ENCODE peak calls at places on chromosome 11, in eight cellular contexts. W is HL-60; C is uterus; A is CD8-positive, alpha-beta T cell; Z is heart right ventricle; P is nephron progenitor cell; X is RWPE1; L is coronary artery. U is an unnamed sample.
A peak's percentile ranks its signal among the peaks of the same experiment; 100 is the strongest.

GRCh38 chr11:120931057-120931779 is 92.7 kb upstream of the TBCEL start:
- DNase-seq in W (no peak), C (no peak), A (no peak), Z (no peak), P (no peak), X (no peak), L (no peak), U (no peak)

GRCh38 chr11:16902182-16902581 is 112.0 kb downstream of the PLEKHA7 start:
- DNase-seq in W (no peak), C (no peak), A (no peak), Z (no peak), P (no peak), X (peak; percentile 67), L (no peak), U (no peak)

GRCh38 chr11:27120211-27120610 is 79.6 kb downstream of the BBOX1 start:
- DNase-seq in W (no peak), C (no peak), A (no peak), Z (no peak), P (no peak), X (no peak), L (no peak), U (no peak)

GRCh38 chr11:35308157-35308556 is 111.2 kb downstream of the SLC1A2 start:
- DNase-seq in W (peak; percentile 71), C (no peak), A (no peak), Z (no peak), P (no peak), X (no peak), L (no peak), U (no peak)

GRCh38 chr11:120577041-120577440 is 65.5 kb downstream of the GRIK4 start:
- DNase-seq in W (no peak), C (no peak), A (no peak), Z (no peak), P (no peak), X (no peak), L (no peak), U (no peak)

GRCh38 chr11:1752907-1753425 is 2.6 kb upstream of the IFITM10 start:
- DNase-seq in W (no peak), C (no peak), A (no peak), Z (no peak), P (no peak), X (no peak), L (no peak), U (no peak)

GRCh38 chr11:126111458-126112116 is 48.9 kb upstream of the CDON start:
- DNase-seq in W (no peak), C (no peak), A (no peak), Z (peak; percentile 56), P (no peak), X (no peak), L (no peak), U (no peak)

GRCh38 chr11:94934836-94935235 is 38.5 kb downstream of the CWC15 start:
- DNase-seq in W (no peak), C (no peak), A (no peak), Z (no peak), P (no peak), X (no peak), L (no peak), U (no peak)

GRCh38 chr11:116275634-116276033 is 497.2 kb downstream of the BUD13 start:
- DNase-seq in W (no peak), C (no peak), A (no peak), Z (no peak), P (no peak), X (no peak), L (no peak), U (no peak)

GRCh38 chr11:120030411-120030810 is 107.5 kb downstream of the TRIM29 start:
- DNase-seq in W (no peak), C (no peak), A (no peak), Z (no peak), P (no peak), X (no peak), L (peak; percentile 22), U (no peak)

GRCh38 chr11:45885921-45886721 is 670 bp downstream of the MAPK8IP1 start:
- DNase-seq in W (no peak), C (no peak), A (no peak), Z (no peak), P (peak; percentile 29), X (no peak), L (no peak), U (no peak)

GRCh38 chr11:60629399-60629798 is 70.0 kb upstream of the MS4A8 start:
- DNase-seq in W (no peak), C (no peak), A (no peak), Z (no peak), P (no peak), X (no peak), L (no peak), U (no peak)

DNA sequence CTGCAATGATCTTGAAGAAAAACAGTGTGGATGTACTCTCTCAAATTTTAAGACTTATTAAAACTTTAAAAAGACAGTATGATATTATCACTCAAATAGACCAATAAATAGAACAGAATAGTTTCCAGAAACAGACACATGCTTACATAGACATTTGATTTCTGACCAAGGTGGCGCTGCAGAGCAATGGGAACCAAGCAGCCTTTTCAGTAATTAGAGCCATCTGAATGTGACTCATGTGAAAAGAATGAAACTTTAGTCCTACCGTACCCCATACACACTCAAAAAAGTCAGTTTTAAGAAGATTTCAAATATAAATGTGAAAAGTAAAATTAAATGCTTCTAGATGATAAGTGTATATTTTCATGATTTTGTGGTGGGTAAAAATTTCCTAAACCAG is 74.2 kb upstream of the MS4A8 start:
- DNase-seq in W (no peak), C (no peak), A (no peak), Z (no peak), P (peak; percentile 19), X (peak; percentile 27), L (no peak), U (no peak)
- TF ChIP-seq CTCF in W (no peak), C (no peak), A (no peak), Z (no peak), P (no peak), X (peak; percentile 22), L (no peak), U (peak; percentile 29)

DNA sequence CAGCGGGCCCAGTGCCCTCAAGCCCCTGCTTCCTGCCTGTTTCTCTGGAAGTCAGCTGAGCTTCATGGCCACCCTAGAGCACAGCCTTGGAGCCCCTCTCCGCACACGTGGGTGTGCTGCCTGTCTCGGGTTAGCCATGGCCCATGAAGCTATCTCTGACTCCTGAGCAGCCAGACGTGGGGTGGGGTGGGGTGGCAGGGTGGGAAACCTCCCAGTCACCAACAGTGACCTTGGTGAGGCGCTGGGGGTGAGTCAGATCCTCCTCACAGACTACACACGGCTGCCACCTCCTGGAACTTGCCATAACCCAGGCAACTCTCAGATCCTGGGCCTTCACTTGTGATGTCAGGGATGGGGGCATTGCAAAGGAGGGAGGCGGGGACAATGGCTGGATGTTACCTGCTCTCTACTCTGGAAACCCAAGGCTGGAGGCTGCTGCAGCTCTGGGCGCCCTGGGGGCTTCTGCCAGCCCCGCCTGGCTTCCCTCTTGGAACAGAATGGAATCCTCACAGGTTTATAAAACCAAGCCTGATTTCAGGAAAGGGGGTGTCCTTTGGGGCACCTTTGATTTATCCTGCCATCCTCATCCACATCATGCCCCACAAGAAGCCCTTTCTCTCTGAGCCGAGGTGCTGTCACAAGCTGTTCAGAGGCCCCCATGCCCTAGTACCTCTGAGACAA is 88.4 kb downstream of the SNX19 start:
- DNase-seq in W (no peak), C (peak; percentile 34), A (no peak), Z (peak; percentile 64), P (peak; percentile 55), X (peak; percentile 68), L (peak; percentile 85), U (peak; percentile 37)
- TF ChIP-seq CTCF in W (no peak), C (peak; percentile 19), A (no peak), Z (peak; percentile 59), P (peak; percentile 36), X (peak; percentile 36), L (peak; percentile 20), U (peak; percentile 57)

DNA sequence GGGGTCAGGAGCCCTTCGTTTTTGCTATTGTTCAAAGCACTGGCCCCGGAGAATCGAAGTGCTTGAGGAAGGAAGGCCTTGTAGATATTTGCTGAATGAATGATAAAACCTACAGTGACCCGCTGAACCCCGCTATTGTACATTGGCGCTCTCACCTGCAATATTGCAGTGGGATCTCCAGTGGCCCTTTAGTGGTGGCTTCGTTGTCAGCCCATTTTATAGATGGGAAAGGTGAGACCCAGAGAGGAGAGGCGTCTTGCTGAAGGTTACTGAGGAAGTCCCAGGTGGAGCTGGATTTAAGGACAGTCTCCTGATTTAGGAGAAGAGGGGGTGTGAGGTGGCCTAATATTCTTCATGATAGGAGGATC is 1.2 kb downstream of the CDC42EP2 start:
- DNase-seq in W (no peak), C (no peak), A (no peak), Z (no peak), P (no peak), X (no peak), L (no peak), U (no peak)
- TF ChIP-seq CTCF in W (no peak), C (no peak), A (peak; percentile 11), Z (peak; percentile 1), P (peak; percentile 46), X (peak; percentile 45), L (no peak), U (peak; percentile 3)

GRCh38 chr11:11155962-11156815 is 196.9 kb downstream of the CSNK2A3 start:
- DNase-seq in W (no peak), C (no peak), A (peak; percentile 35), Z (no peak), P (peak; percentile 59), X (no peak), L (no peak), U (peak; percentile 38)
- TF ChIP-seq CTCF in W (peak; percentile 16), C (no peak), A (peak; percentile 51), Z (peak; percentile 60), P (peak; percentile 68), X (peak; percentile 20), L (no peak), U (peak; percentile 63)

GRCh38 chr11:129973068-129973467 is 29.6 kb downstream of the PRDM10 start:
- DNase-seq in W (peak; percentile 61), C (no peak), A (no peak), Z (no peak), P (no peak), X (no peak), L (no peak), U (no peak)
- TF ChIP-seq CTCF in W (no peak), C (no peak), A (no peak), Z (no peak), P (no peak), X (no peak), L (no peak), U (no peak)

GRCh38 chr11:3684129-3684685 is 13.0 kb upstream of the CHRNA10 start:
- DNase-seq in W (no peak), C (no peak), A (no peak), Z (no peak), P (no peak), X (no peak), L (no peak), U (no peak)
- TF ChIP-seq CTCF in W (no peak), C (no peak), A (no peak), Z (no peak), P (no peak), X (no peak), L (no peak), U (no peak)

U was measured in progenitor cell of endocrine pancreas.